ENCODE peak calls at places on chromosomes 1 and 21, in ten cellular contexts. J, K, S, E, X, P, I, U, M and D are unnamed samples.

GRCh38 chr1:5634893-5635292 is 357.3 kb downstream of the NPHP4 start:
- DNase-seq in J (no peak), K (no peak), S (no peak), E (no peak), X (no peak), P (no peak), I (no peak), U (no peak), M (no peak), D (no peak)

GRCh38 chr1:108560143-108560429 is 186 bp downstream of the EEIG2 start:
- DNase-seq in J (no peak), K (no peak), S (no peak), E (no peak), X (no peak), P (no peak), I (no peak), U (no peak), M (no peak), D (no peak)

GRCh38 chr21:44370027-44370735 is 16.8 kb downstream of the TRPM2 start:
- DNase-seq in J (peak), K (no peak), S (no peak), E (no peak), X (peak), P (peak), I (no peak), U (peak), M (no peak), D (no peak)

GRCh38 chr21:34534522-34534921 is 22.5 kb upstream of the KCNE1 start:
- DNase-seq in J (no peak), K (no peak), S (no peak), E (no peak), X (no peak), P (no peak), I (no peak), U (no peak), M (no peak), D (no peak)

GRCh38 chr1:161185282-161185682 is 8.0 kb upstream of the B4GALT3 start:
- DNase-seq in J (no peak), K (no peak), S (peak), E (peak), X (no peak), P (no peak), I (peak), U (no peak), M (no peak), D (no peak)

GRCh38 chr1:83102630-83103071 is 896.3 kb downstream of the TTLL7 start:
- DNase-seq in J (peak), K (no peak), S (no peak), E (no peak), X (peak), P (no peak), I (no peak), U (peak), M (no peak), D (peak)

GRCh38 chr1:33004628-33005027 is 32.1 kb downstream of the AK2 start:
- DNase-seq in J (no peak), K (no peak), S (no peak), E (no peak), X (peak), P (peak), I (no peak), U (no peak), M (no peak), D (no peak)

GRCh38 chr1:98467584-98467983 is 193.9 kb upstream of the SNX7 start:
- DNase-seq in J (no peak), K (no peak), S (no peak), E (no peak), X (no peak), P (no peak), I (no peak), U (no peak), M (no peak), D (no peak)

GRCh38 chr1:227272428-227272827 is 45.9 kb downstream of the CDC42BPA start:
- DNase-seq in J (no peak), K (no peak), S (no peak), E (no peak), X (no peak), P (no peak), I (no peak), U (no peak), M (no peak), D (no peak)

GRCh38 chr1:77421504-77422233 is 139.8 kb downstream of the AK5 start:
- DNase-seq in J (no peak), K (no peak), S (peak), E (no peak), X (no peak), P (no peak), I (no peak), U (no peak), M (no peak), D (no peak)

GRCh38 chr1:198623920-198624647 is 14.8 kb upstream of the PTPRC start:
- DNase-seq in J (no peak), K (no peak), S (peak), E (no peak), X (no peak), P (no peak), I (no peak), U (no peak), M (no peak), D (no peak)

GRCh38 chr1:56916630-56917029 is 49.2 kb downstream of the C8B start:
- DNase-seq in J (no peak), K (no peak), S (no peak), E (no peak), X (no peak), P (no peak), I (no peak), U (no peak), M (no peak), D (no peak)

GRCh38 chr1:150152772-150153461 is 3.2 kb downstream of the PLEKHO1 start:
- DNase-seq in J (no peak), K (no peak), S (no peak), E (no peak), X (peak), P (no peak), I (no peak), U (no peak), M (no peak), D (no peak)

GRCh38 chr1:39892611-39893595 is 8.8 kb downstream of the MYCL start:
- DNase-seq in J (peak), K (no peak), S (no peak), E (no peak), X (peak), P (peak), I (no peak), U (peak), M (peak), D (peak)

GRCh38 chr1:232393010-232393833 is 236.7 kb downstream of the SIPA1L2 start:
- DNase-seq in J (peak), K (no peak), S (no peak), E (no peak), X (peak), P (no peak), I (no peak), U (no peak), M (no peak), D (no peak)

GRCh38 chr1:236334893-236335545 is 53.3 kb upstream of the ERO1B start:
- DNase-seq in J (no peak), K (no peak), S (no peak), E (no peak), X (no peak), P (no peak), I (no peak), U (no peak), M (no peak), D (no peak)

GRCh38 chr1:27430903-27431653 is 38.7 kb downstream of the GPR3 start:
- DNase-seq in J (no peak), K (no peak), S (peak), E (peak), X (no peak), P (no peak), I (no peak), U (no peak), M (peak), D (no peak)

GRCh38 chr1:172497230-172497629 is 35.7 kb upstream of the SUCO start:
- DNase-seq in J (peak), K (no peak), S (no peak), E (no peak), X (peak), P (peak), I (no peak), U (peak), M (peak), D (no peak)

GRCh38 chr1:109508001-109508872 is 1.3 kb downstream of the AMIGO1 start:
- DNase-seq in J (no peak), K (no peak), S (no peak), E (no peak), X (no peak), P (no peak), I (no peak), U (no peak), M (no peak), D (no peak)

GRCh38 chr1:234778215-234779159 is 168.5 kb upstream of the IRF2BP2 start:
- DNase-seq in J (no peak), K (no peak), S (no peak), E (no peak), X (no peak), P (no peak), I (no peak), U (no peak), M (peak), D (no peak)